ENCODE peak calls at places on chromosome 7, in ten cellular contexts. Z is mammary epithelial cell; M is EL; L is GM20000; T is GM12865; X is NCI-H2081; I is A549; Q is GM19239; J is aorta; V is activated naive CD4-positive, alpha-beta T cell. U is an unnamed sample.

GRCh38 chr7:146235210-146235609 is 118.6 kb downstream of the CNTNAP2 start:
- DNase-seq in Z (no peak), I (no peak), M (no peak), J (no peak), X (no peak), Q (no peak), T (no peak), L (no peak), V (no peak), U (no peak)

GRCh38 chr7:80415522-80415921 is 96.3 kb downstream of the GNAT3 start:
- DNase-seq in Z (peak), L (no peak), J (no peak), Q (no peak), X (no peak), M (no peak), V (no peak), T (no peak), I (no peak), U (peak)

GRCh38 chr7:149330914-149331567 is 69.0 kb downstream of the ZNF783 start:
- DNase-seq in Q (no peak), Z (peak), I (peak), T (no peak), M (no peak), V (no peak), L (no peak), X (no peak), J (no peak), U (no peak)

GRCh38 chr7:147885906-147886305 is 704.7 kb upstream of the C7orf33 start:
- DNase-seq in Z (no peak), I (no peak), V (no peak), L (no peak), X (no peak), M (no peak), J (no peak), Q (no peak), T (no peak), U (no peak)

GRCh38 chr7:42107484-42107883 is 129.5 kb downstream of the GLI3 start:
- DNase-seq in Q (no peak), Z (no peak), V (no peak), M (peak), I (no peak), X (no peak), J (no peak), L (no peak), T (no peak), U (peak)

GRCh38 chr7:45075871-45076796 is 12.6 kb downstream of the NACAD start:
- DNase-seq in M (no peak), L (no peak), Z (no peak), Q (no peak), V (no peak), X (no peak), T (no peak), J (peak), I (no peak), U (no peak)

GRCh38 chr7:24786941-24787340 is 29.7 kb upstream of the GSDME start:
- DNase-seq in T (peak), J (no peak), Q (no peak), I (peak), X (no peak), Z (peak), L (no peak), V (no peak), M (peak), U (peak)

GRCh38 chr7:132882714-132883428 is 199.0 kb downstream of the CHCHD3 start:
- DNase-seq in J (no peak), X (no peak), Z (no peak), Q (no peak), M (no peak), T (peak), V (no peak), I (no peak), L (no peak), U (no peak)

GRCh38 chr7:95725170-95725569 is 47.2 kb upstream of the DYNC1I1 start:
- DNase-seq in J (no peak), M (no peak), X (peak), I (peak), Q (no peak), L (no peak), Z (no peak), T (no peak), V (no peak), U (no peak)